ENCODE peak calls at places on chromosomes 3 and 15, in five cellular contexts. V, O, R, K and E are unnamed samples.

GRCh38 chr15:77291107-77291506 is 128.8 kb downstream of the PEAK1 start:
- DNase-seq in O (no peak), K (no peak), R (no peak), V (no peak), E (no peak)

GRCh38 chr3:59426851-59427565 is 377.2 kb upstream of the CFAP20DC start:
- DNase-seq in R (no peak), O (no peak), V (no peak), K (no peak), E (no peak)

GRCh38 chr3:126109146-126109859 is 25.4 kb upstream of the SLC41A3 start:
- DNase-seq in O (no peak), R (no peak), K (no peak), V (no peak), E (no peak)

GRCh38 chr3:143951351-143951971 is 20.2 kb upstream of the DIPK2A start:
- DNase-seq in V (no peak), O (peak), R (no peak), K (no peak), E (no peak)

GRCh38 chr3:32045091-32045964 is 61.1 kb upstream of the GPD1L start:
- DNase-seq in O (no peak), V (peak), R (no peak), K (no peak), E (peak)

GRCh38 chr3:172844428-172844827 is 93.9 kb downstream of the ECT2 start:
- DNase-seq in V (no peak), O (no peak), K (no peak), R (no peak), E (no peak)

GRCh38 chr3:72766866-72767265 is 81.4 kb downstream of the SHQ1 start:
- DNase-seq in R (no peak), O (no peak), K (no peak), V (no peak), E (no peak)

GRCh38 chr3:39000008-39000450 is 51.7 kb downstream of the SCN11A start:
- DNase-seq in K (no peak), R (no peak), V (no peak), O (no peak), E (no peak)

GRCh38 chr3:58723197-58723596 is 56.6 kb upstream of the FAM3D start:
- DNase-seq in V (no peak), R (no peak), O (no peak), K (no peak), E (no peak)

GRCh38 chr15:69834256-69834655 is 263.5 kb downstream of the TLE3 start:
- DNase-seq in O (no peak), R (no peak), V (no peak), K (no peak), E (no peak)

GRCh38 chr15:66943456-66944095 is 121.8 kb upstream of the SMAD3 start:
- DNase-seq in R (no peak), K (no peak), O (no peak), V (no peak), E (no peak)

GRCh38 chr3:185094691-185095090 is 58.2 kb downstream of the C3orf70 start:
- DNase-seq in R (no peak), O (no peak), V (no peak), K (no peak), E (no peak)
- H3K27ac ChIP-seq in R (no peak), O (no peak), V (no peak), K (no peak), E (no peak)

GRCh38 chr3:127942613-127943012 is 27.6 kb downstream of the KBTBD12 start:
- DNase-seq in R (no peak), V (no peak), O (no peak), K (no peak), E (no peak)
- H3K27ac ChIP-seq in R (no peak), V (no peak), O (no peak), K (no peak), E (no peak)

GRCh38 chr3:154105218-154105975 is 15.8 kb upstream of the ARHGEF26 start:
- DNase-seq in K (no peak), V (no peak), O (no peak), R (no peak), E (no peak)
- H3K27ac ChIP-seq in K (no peak), V (no peak), O (no peak), R (no peak), E (no peak)

GRCh38 chr3:142509079-142509478 is 61.2 kb upstream of the XRN1 start:
- DNase-seq in K (no peak), V (no peak), R (no peak), O (no peak), E (no peak)
- H3K27ac ChIP-seq in K (no peak), V (no peak), R (peak), O (no peak), E (no peak)

DNA sequence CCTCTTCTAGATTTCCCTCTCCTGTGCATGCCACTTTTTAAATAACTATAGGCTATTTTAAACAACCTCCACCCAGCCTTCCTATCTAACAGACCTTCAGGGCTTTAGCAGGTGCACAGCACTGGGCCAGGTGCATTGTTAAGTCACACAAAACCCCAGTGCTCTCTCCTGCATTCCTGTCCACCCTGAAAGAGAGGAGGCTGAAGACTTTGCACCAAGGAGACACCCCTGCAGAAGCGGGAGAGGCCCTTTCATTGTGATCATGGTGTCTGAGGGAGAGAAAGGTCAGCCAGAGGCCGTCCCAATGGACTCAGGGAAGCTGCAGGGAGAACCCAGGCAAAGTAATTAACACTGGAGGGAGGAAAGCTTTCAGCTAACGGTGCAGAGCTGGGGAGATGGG is 5.2 kb downstream of the LRIG1 start:
- DNase-seq in R (no peak), V (no peak), K (no peak), O (no peak), E (no peak)
- H3K27ac ChIP-seq in R (no peak), V (no peak), K (peak), O (no peak), E (peak)

GRCh38 chr3:171249171-171249692 is 211.0 kb downstream of the TNIK start:
- DNase-seq in K (no peak), R (no peak), O (no peak), V (no peak), E (no peak)
- H3K27ac ChIP-seq in K (no peak), R (no peak), O (peak), V (no peak), E (no peak)

GRCh38 chr3:186024210-186024609 is 84.7 kb downstream of the ETV5 start:
- DNase-seq in O (no peak), R (no peak), V (no peak), K (peak), E (no peak)

GRCh38 chr3:186025161-186025560 is 83.7 kb downstream of the ETV5 start:
- DNase-seq in V (no peak), R (no peak), K (no peak), O (no peak), E (no peak)

GRCh38 chr3:186022931-186023330 is 85.1 kb upstream of the TRA2B start:
- DNase-seq in R (no peak), K (no peak), O (no peak), V (no peak), E (no peak)

GRCh38 chr3:186021673-186022362 is 84.0 kb upstream of the TRA2B start:
- DNase-seq in V (no peak), K (no peak), O (no peak), R (no peak), E (no peak)
- H3K27ac ChIP-seq in V (no peak), K (no peak), O (no peak), R (no peak), E (no peak)

GRCh38 chr15:100281096-100281917 is 60.5 kb downstream of the ADAMTS17 start:
- DNase-seq in V (no peak), O (no peak), K (no peak), R (no peak), E (no peak)

GRCh38 chr15:100279849-100280248 is 61.9 kb downstream of the ADAMTS17 start:
- DNase-seq in R (no peak), V (no peak), K (no peak), O (no peak), E (no peak)

GRCh38 chr15:100285641-100286295 is 56.0 kb downstream of the ADAMTS17 start:
- DNase-seq in V (no peak), O (no peak), R (no peak), K (no peak), E (no peak)

GRCh38 chr15:100284701-100285100 is 57.1 kb downstream of the ADAMTS17 start:
- DNase-seq in O (no peak), R (no peak), K (peak), V (peak), E (no peak)

GRCh38 chr15:100284191-100284590 is 57.6 kb downstream of the ADAMTS17 start:
- DNase-seq in V (no peak), R (no peak), O (no peak), K (no peak), E (no peak)
- H3K27ac ChIP-seq in V (no peak), R (no peak), O (no peak), K (no peak), E (no peak)

DNA sequence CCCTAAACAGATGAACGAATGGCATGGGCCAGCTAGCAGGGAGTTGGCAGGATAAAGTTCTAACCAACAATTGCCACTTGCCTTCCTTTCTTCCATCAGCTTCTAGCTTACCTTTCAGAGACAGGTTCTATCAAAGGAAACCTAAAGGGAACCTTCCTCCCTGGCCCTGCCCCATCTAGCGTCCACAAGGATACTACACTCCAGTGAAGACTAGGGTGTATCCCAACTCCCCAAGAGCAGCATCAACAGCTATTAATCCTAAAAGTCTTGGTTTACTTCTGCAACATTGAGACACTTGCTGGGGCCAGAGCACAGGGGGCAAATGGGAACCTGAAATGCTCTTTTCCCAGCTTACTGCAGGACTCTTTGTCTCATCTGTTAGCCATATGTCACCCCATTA is 37.0 kb upstream of the TMC3 start:
- DNase-seq in O (no peak), K (no peak), R (no peak), V (no peak), E (no peak)
- H3K27ac ChIP-seq in O (no peak), K (peak), R (no peak), V (no peak), E (no peak)